ENCODE peak calls at places on chromosomes 11 and 22, in five cellular contexts. E, A, S, N and L are unnamed samples.

GRCh38 chr22:24133187-24133965 is 47.9 kb upstream of the SUSD2 start:
- DNase-seq in E (no peak), A (peak; percentile 41), S (peak; percentile 38), N (no peak), L (no peak)

GRCh38 chr22:50243704-50244419 is 961 bp downstream of the TUBGCP6 start:
- DNase-seq in E (no peak), A (peak; percentile 16), S (no peak), N (no peak), L (no peak)

GRCh38 chr11:31875861-31876625 is 64.9 kb upstream of the PAX6 start:
- DNase-seq in E (no peak), A (no peak), S (no peak), N (no peak), L (no peak)

GRCh38 chr11:130399196-130399595 is 29.2 kb downstream of the ADAMTS8 start:
- DNase-seq in E (no peak), A (no peak), S (no peak), N (no peak), L (no peak)

GRCh38 chr22:44025171-44026065 is 1.3 kb downstream of the PARVB start:
- DNase-seq in E (peak; percentile 45), A (no peak), S (peak; percentile 44), N (no peak), L (no peak)

GRCh38 chr22:29002603-29003002 is 59.0 kb downstream of the C22orf31 start:
- DNase-seq in E (peak; percentile 53), A (no peak), S (no peak), N (no peak), L (no peak)

GRCh38 chr11:128725630-128726461 is 32.0 kb downstream of the FLI1 start:
- DNase-seq in E (no peak), A (peak; percentile 59), S (no peak), N (no peak), L (no peak)

GRCh38 chr22:30243671-30244465 is 2.7 kb downstream of the LIF start:
- DNase-seq in E (no peak), A (no peak), S (no peak), N (no peak), L (no peak)

GRCh38 chr11:66976048-66976467 is 954 bp downstream of the C11orf86 start:
- DNase-seq in E (no peak), A (no peak), S (no peak), N (no peak), L (no peak)

GRCh38 chr11:46353706-46354105 is 6.4 kb downstream of the DGKZ start:
- DNase-seq in E (no peak), A (peak; percentile 50), S (no peak), N (no peak), L (no peak)

GRCh38 chr22:17119481-17120202 is 1.5 kb downstream of the TMEM121B start:
- DNase-seq in E (no peak), A (no peak), S (no peak), N (no peak), L (peak; percentile 67)

GRCh38 chr22:17116931-17117330 is 4.2 kb downstream of the TMEM121B start:
- DNase-seq in E (no peak), A (no peak), S (no peak), N (no peak), L (no peak)

GRCh38 chr22:17117400-17117799 is 3.8 kb downstream of the TMEM121B start:
- DNase-seq in E (no peak), A (no peak), S (no peak), N (no peak), L (no peak)

GRCh38 chr22:17117890-17118289 is 3.3 kb downstream of the TMEM121B start:
- DNase-seq in E (no peak), A (no peak), S (no peak), N (no peak), L (no peak)

GRCh38 chr22:17118342-17118741 is 2.8 kb downstream of the TMEM121B start:
- DNase-seq in E (no peak), A (no peak), S (no peak), N (no peak), L (no peak)
- H3K4me3 ChIP-seq in E (no peak overlapping the region), A (no peak overlapping the region), S (no peak overlapping the region), N (no peak overlapping the region), L (no peak overlapping the region)

DNA sequence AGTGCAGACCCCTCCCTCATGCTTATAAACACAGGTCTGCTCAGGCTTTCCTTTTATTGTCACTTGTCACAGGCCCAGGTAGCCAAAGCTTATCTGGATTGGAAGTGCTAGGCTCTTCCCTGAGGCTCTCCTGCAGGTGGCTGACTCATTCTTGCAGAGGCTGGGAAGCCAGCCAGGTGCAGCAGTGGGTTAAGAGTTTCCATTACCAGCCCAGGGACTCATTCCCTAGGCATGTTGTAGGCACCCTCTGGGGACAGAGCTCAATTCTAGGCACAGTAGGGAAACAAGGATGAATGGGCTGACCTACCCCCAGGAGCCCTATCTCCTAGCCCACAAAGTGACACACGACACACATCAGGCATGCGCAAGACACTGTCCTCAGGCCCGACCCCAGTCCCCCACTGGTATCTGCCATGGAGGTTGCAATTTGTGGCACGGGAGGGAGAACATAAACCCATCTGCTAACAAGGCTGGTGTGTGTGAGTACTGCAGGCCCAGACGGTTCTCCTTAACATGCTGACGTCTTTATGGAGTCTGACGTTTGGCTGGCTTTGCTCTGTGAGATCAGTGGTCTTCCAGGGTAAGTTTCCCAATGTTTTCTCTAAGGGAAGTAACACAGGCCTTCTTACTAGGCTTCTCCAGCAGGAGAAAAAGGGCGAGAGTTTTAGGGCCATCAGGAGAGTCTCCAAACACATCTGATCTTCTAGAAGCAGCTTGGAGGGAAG is 94.2 kb downstream of the ABTB2 start:
- DNase-seq in E (peak; percentile 84), A (peak; percentile 82), S (peak; percentile 82), N (no peak), L (peak; percentile 77)
- H3K27ac ChIP-seq in E (peak overlapping the region; percentile 3), A (no peak overlapping the region), S (peak overlapping the region; percentile 82), N (peak overlapping the region; percentile 19), L (peak overlapping the region; percentile 54)

DNA sequence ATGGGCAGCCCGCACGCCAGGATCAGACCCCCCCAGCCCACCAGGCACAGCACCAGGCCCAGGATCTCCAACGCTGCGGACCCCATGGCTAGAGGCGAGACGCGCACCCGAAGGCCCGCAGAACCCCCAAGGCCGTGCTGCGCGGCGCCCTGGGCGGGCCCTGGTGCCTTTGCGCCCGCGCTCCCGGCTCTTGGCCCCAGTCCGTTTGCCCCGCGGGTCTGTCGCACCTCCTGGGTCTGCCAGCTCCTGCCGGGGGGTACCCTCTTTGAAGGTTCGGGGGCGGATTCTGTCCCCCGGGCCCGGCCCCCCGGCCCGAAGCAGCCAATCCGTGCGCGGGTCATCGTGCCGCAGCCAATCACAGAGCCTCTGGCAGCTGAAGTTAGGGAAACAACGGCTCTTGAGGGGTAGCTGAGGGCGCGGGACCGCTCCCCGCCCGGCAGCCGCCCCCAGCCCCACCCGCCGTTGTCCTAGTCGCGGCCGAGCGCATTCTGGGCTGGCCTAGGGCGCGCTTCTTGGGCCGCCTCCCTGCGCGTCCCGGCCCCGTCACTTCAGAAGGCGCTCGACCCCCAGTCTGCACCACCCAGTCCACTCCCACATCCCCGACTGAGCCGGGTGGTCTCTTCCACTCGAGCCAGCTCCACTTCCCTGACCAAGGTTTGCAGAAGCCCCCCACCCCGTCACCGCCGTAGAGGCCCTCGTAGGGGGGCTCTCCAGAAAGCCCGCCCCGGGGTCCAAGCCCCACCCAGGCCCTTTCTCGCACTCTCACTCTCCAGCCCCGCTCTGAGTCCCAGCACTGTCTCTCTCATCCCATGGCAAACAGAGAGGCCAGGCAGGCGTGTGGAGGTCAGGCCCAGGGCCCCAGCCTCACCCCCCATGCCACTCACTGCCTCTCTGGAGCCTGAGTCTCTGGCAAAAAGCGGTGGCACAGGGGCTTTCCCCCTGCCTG is at the start of gene CLDN5:
- DNase-seq in E (no peak), A (no peak), S (peak; percentile 58), N (peak; percentile 75), L (peak; percentile 57)
- TF ChIP-seq POLR2A in E (no peak), A (no peak), S (peak; percentile 69), N (peak; percentile 19), L (peak; percentile 35)

GRCh38 chr22:45554040-45554406 is 51.3 kb downstream of the FBLN1 start:
- DNase-seq in E (no peak), A (no peak), S (no peak), N (no peak), L (no peak)
- H3K4me3 ChIP-seq in E (no peak overlapping the region), A (no peak overlapping the region), S (no peak overlapping the region), N (no peak overlapping the region), L (no peak overlapping the region)

GRCh38 chr11:119066481-119066880 is 1.1 kb upstream of the VPS11 start:
- DNase-seq in E (no peak), A (no peak), S (no peak), N (no peak), L (no peak)
- H3K27ac ChIP-seq in E (peak overlapping the region; percentile 89), A (no peak overlapping the region), S (peak overlapping the region; percentile 84), N (peak overlapping the region; percentile 93), L (peak overlapping the region; percentile 63)

GRCh38 chr11:47850337-47850736 is 2.2 kb upstream of the NUP160 start:
- DNase-seq in E (no peak), A (no peak), S (no peak), N (no peak), L (no peak)

GRCh38 chr11:47846998-47847397 is 1.2 kb downstream of the NUP160 start:
- DNase-seq in E (no peak), A (no peak), S (no peak), N (no peak), L (no peak)

GRCh38 chr11:47847537-47847891 is 636 bp downstream of the NUP160 start:
- DNase-seq in E (no peak), A (no peak), S (no peak), N (no peak), L (no peak)

GRCh38 chr11:47848636-47849155 is 546 bp upstream of the NUP160 start:
- DNase-seq in E (no peak), A (no peak), S (no peak), N (no peak), L (no peak)

DNA sequence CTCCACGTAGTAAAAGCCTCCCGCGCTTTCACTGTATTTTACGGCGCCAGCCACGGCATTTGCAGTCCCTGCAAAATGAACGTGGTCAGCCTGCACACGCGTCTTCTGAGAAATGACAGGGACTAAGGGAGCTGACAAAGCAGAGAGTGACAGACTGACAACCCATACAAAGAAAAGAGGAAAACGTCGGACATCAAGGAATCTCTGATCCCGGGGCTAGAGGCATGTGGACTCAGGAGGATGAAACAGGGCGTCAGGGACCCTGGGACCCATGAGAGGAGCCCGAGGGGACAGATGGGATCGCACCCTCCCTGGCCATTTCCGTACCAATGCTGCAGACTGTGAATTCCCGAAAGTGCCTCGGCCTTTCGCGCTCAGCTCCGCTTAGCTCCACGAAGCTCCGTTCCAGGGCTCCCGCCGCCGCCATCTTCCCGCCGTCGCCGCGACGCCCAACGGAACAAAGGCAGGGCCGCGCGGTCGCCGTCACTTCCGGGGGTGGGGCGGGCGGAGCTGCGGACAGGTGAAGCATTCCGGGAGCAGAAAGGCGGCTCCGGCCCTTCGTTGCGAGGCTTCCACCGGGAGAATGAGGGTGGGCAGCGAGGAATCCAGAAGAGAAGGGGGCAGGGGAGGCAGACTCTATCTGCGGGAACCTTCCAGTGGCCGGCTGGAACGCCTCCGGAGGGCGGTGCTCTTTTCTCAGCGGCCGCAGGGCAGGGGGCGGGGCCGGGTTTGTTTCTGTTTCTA is at the start of gene NUP160:
- DNase-seq in E (peak; percentile 90), A (peak; percentile 29), S (peak; percentile 83), N (peak; percentile 92), L (peak; percentile 90)
- TF ChIP-seq POLR2A in E (peak; percentile 13), A (peak; percentile 59), S (peak; percentile 64), N (peak; percentile 72), L (peak; percentile 64)

DNA sequence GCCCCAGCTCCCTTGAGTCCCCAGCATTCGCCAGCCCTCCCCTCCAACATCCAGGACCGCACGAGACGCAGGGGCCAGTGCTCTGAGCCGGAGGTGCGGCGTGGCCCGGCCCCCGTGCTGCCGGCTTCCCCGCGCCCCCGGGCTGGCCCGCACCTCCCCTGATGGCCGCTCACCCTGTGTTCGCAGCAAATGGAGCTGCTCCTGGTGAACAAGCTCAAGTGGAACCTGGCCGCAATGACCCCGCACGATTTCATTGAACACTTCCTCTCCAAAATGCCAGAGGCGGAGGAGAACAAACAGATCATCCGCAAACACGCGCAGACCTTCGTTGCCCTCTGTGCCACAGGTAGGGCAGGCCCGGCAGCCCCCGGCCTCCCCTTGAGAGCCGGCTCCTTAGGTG is 2.7 kb downstream of the CCND1 start:
- DNase-seq in E (no peak), A (no peak), S (no peak), N (peak; percentile 79), L (peak; percentile 27)
- H3K4me3 ChIP-seq in E (peak overlapping the region; percentile 87), A (peak overlapping the region; percentile 98), S (no peak overlapping the region), N (peak overlapping the region; percentile 97), L (peak overlapping the region; percentile 94)